ENCODE peak calls at places on chromosome 17, in four cellular contexts. N is HCT116, T is K562, Z is HepG2. V is an unnamed sample.

GRCh38 chr17:81509687-81510523 is 2.7 kb downstream of the ACTG1 start:
- DNase-seq in T (no peak), Z (no peak), N (no peak), V (no peak)

GRCh38 chr17:63702616-63703015 is 2.7 kb upstream of the LIMD2 start:
- DNase-seq in N (no peak), T (no peak), Z (no peak), V (no peak)

GRCh38 chr17:18105027-18105426 is 3.5 kb upstream of the MYO15A start:
- DNase-seq in Z (no peak), N (no peak), T (no peak), V (no peak)

GRCh38 chr17:34979153-34979552 is 1.2 kb upstream of the LIG3 start:
- DNase-seq in T (no peak), N (no peak), Z (no peak), V (no peak)

GRCh38 chr17:78128616-78129384 is at the start of gene TMC6:
- DNase-seq in Z (peak), T (peak), N (peak), V (no peak)

GRCh38 chr17:72988451-72988850 is 104.0 kb downstream of the SLC39A11 start:
- DNase-seq in Z (no peak), N (no peak), T (no peak), V (no peak)

GRCh38 chr17:81494984-81495383 is 17.6 kb downstream of the ACTG1 start:
- DNase-seq in N (no peak), T (peak), Z (no peak), V (no peak)

GRCh38 chr17:46727572-46728348 is 90.7 kb downstream of the WNT3 start:
- DNase-seq in Z (no peak), N (no peak), T (no peak), V (no peak)

GRCh38 chr17:72760368-72760767 is 332.1 kb downstream of the SLC39A11 start:
- DNase-seq in Z (no peak), N (no peak), T (no peak), V (no peak)

GRCh38 chr17:63988741-63989621 is 9.2 kb upstream of the PRR29 start:
- DNase-seq in Z (no peak), N (no peak), T (no peak), V (no peak)

GRCh38 chr17:21457051-21458026 is 81.2 kb downstream of the KCNJ12 start:
- DNase-seq in T (peak), Z (peak), N (peak), V (peak)

GRCh38 chr17:78359216-78359935 is 501 bp downstream of the SOCS3 start:
- DNase-seq in T (peak), N (no peak), Z (no peak), V (no peak)

GRCh38 chr17:58121925-58122324 is 26.3 kb upstream of the OR4D1 start:
- DNase-seq in Z (peak), N (peak), T (peak), V (no peak)

GRCh38 chr17:81237591-81238489 is 1.0 kb downstream of the TEPSIN start:
- DNase-seq in N (no peak), T (no peak), Z (no peak), V (no peak)

GRCh38 chr17:76085066-76085730 is 6.2 kb downstream of the ZACN start:
- DNase-seq in N (no peak), T (no peak), Z (no peak), V (no peak)

GRCh38 chr17:17344507-17345293 is 41.5 kb downstream of the NT5M start:
- DNase-seq in T (no peak), Z (peak), N (no peak), V (no peak)

GRCh38 chr17:323181-323580 is 29.4 kb downstream of the RPH3AL start:
- DNase-seq in Z (no peak), T (no peak), N (no peak), V (no peak)

GRCh38 chr17:17612085-17613022 is 20.8 kb upstream of the PEMT start:
- DNase-seq in T (no peak), N (no peak), Z (no peak), V (no peak)

GRCh38 chr17:7460850-7461660 is 16.2 kb downstream of the CHRNB1 start:
- DNase-seq in Z (no peak), N (no peak), T (no peak), V (no peak)

GRCh38 chr17:15039366-15039765 is 225.8 kb downstream of the PMP22 start:
- DNase-seq in N (no peak), Z (no peak), T (no peak), V (no peak)

GRCh38 chr17:7060165-7060890 is 16.4 kb upstream of the SLC16A11 start:
- DNase-seq in T (peak), Z (peak), N (peak), V (peak)

GRCh38 chr17:62592305-62593099 is 35.0 kb upstream of the MRC2 start:
- DNase-seq in N (no peak), T (no peak), Z (no peak), V (no peak)

GRCh38 chr17:50260501-50260911 is 13.8 kb upstream of the TMEM92 start:
- DNase-seq in T (no peak), Z (no peak), N (no peak), V (no peak)

GRCh38 chr17:16027708-16028584 is 28.3 kb downstream of the TTC19 start:
- DNase-seq in T (peak), N (peak), Z (peak), V (peak)

GRCh38 chr17:50872710-50873424 is 6.7 kb upstream of the TOB1 start:
- DNase-seq in T (no peak), N (no peak), Z (no peak), V (no peak)

GRCh38 chr17:75945202-75945601 is 4.4 kb upstream of the FBF1 start:
- DNase-seq in N (no peak), Z (no peak), T (no peak), V (no peak)

GRCh38 chr17:15213381-15214087 is 51.6 kb downstream of the PMP22 start:
- DNase-seq in T (no peak), Z (no peak), N (no peak), V (no peak)

GRCh38 chr17:57406131-57406980 is 150.0 kb downstream of the MSI2 start:
- DNase-seq in Z (peak), T (no peak), N (no peak), V (no peak)

GRCh38 chr17:32878211-32878610 is 1.3 kb upstream of the MYO1D start:
- DNase-seq in Z (no peak), T (no peak), N (no peak), V (no peak)

GRCh38 chr17:15036238-15036637 is 228.9 kb downstream of the PMP22 start:
- DNase-seq in N (no peak), T (no peak), Z (no peak), V (no peak)

GRCh38 chr17:46795379-46795952 is 23.0 kb downstream of the WNT3 start:
- DNase-seq in N (peak), T (peak), Z (peak), V (no peak)

DNA sequence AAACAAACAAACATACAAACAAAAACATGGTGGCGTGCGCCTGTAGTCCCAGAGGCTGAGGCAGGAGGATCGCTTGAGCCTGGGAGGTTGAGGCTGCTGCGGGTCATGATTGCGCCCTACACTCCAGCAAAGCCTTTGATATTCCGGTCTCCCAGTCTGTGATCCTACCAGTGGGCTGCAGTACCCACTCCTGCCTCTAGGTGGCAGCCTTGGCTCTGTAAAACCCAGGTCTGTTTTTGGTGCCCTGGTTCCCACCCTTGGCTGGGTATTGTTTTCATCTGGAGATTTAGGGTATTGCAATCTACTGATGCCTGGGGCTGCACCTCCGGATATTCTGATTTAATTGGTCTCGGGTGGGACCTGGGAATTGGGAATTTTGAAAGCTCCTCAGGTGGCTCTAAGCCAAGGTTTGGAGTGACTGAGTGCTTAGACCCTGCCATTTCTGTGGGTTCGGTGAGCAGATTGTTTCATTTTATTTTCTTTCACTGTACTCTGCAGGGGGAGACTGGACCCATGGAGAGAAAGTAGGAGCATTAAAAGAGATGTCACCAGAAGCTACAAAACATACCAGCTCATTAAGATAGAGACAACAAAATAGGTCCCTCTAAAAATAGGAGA is 40.5 kb downstream of the MYH3 start:
- DNase-seq in Z (peak), T (peak), N (peak), V (peak)
- TF ChIP-seq TCF7L2 in Z (no peak), T (no peak), N (peak), V (peak)

DNA sequence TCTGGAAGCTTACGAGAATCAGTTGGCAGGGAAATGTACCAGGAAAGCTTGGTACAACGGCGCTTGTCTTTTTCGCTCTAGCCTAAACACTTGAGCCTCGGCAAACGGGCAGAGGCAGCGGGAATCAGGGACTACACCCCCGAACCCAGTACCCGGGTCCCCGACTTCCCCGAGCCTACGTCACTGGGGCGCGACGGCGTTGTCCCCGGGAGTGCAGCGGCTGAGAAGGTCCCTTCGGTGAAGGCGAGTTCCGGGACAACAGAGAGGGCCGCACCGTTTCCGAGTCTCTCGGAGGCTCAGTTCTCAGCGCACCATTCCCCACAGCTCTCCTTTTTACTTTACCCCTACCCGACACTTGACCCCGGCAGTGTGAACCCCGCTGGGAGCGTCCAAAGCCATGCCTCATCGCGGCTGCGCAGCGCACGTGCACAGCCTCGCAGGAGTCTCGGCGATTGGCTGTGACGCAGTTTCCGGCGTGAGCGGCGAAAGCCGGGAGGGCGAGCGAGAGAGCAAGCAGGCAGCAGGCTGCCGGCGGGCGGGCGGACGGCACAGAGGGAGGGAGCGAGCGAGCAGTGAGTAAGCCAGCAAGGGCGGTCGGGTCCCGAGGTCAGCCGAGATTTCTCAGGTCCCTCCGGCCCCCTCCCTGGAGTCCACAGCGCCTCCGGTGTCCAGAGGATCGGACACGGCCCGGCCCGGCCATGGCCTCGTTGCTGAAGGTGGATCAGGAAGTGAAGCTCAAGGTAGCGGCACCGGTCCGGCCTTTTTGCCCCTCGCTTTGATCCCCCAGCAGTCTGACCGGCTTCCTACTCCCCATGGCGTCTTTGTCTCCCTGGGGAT is at the start of gene PSME3:
- DNase-seq in T (peak), Z (peak), N (peak), V (peak)
- TF ChIP-seq REST in T (no peak), Z (peak), N (no peak), V (no peak)

DNA sequence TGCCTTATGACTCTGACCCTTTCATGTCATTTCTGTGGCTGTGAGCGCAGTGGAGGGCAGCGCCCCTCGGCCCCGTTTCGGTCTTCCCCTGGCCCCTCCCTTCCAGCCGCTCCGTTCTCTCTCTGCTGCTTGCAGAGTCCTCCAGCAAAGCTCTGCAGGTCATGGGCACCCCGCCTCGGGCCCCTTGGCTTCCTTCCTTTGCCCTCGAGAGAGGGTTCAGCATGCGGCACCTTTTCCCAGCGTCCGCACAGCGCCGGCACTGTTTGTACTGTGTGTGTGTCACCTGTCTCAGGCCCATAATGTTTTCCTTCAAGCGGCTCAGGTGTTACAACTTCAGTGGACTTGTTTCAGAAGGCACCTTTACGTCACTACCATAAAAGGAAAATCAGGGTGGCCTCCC is 98.5 kb downstream of the RAP1GAP2 start:
- DNase-seq in Z (no peak), T (no peak), N (no peak), V (no peak)
- TF ChIP-seq SIN3A in Z (no peak), T (no peak), N (no peak), V (no peak)

DNA sequence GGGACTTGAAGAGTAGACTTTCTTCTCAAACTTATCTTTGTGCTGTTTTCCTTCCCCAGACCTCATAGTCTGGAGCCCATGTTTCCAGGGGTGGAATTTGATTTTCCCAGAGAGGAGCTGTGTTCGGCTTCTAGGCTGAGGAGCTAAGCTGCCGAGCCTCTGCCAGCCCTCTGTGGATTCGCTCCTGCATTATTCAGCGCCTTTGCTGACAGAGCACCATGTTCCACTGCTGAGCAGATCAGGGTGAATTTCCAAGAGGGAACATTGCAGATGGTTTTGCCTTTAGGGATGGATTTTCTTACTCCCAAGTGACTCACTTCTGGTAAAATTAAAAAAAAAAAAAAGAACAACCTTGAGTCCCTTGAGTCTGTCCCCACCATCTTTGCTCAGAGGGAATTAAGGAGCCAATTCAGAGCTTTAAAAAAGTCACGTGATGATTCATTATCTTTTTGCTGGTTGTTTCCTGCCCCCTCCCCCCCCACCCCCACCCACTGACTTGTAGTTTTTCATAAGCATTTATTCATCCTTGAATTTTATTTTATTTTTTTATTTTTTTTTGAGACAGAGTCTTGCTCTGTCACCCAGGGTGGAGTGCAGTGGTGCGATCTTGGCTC is 229.5 kb downstream of the PRKCA start:
- DNase-seq in N (no peak), Z (no peak), T (no peak), V (no peak)
- TF ChIP-seq TCF7L2 in N (no peak), Z (no peak), T (no peak), V (no peak)

GRCh38 chr17:19996502-19996901 is 12.7 kb upstream of the SPECC1 start:
- DNase-seq in Z (no peak), T (no peak), N (no peak), V (no peak)
- TF ChIP-seq REST in Z (no peak), T (no peak), N (no peak), V (peak)

DNA sequence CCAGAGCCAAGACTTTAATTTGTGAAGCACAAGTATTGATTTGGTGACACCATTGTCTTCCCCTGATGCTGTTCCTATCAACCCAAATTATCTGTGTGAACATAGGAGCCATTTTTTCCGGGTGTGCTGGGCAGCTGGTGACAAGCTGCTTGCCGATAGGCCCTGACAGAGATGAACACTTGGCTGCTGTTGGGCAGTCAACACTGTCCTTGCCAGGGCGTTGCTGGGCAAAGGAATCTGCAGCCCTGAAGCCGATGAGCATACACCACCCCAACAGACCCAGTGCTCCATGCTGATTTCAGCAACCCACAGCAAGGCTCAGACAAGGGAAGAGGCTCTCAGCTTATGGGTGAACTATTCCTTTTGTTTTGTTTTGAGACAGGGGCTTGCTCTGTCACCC is 105.4 kb downstream of the YPEL2 start:
- DNase-seq in Z (no peak), N (no peak), T (no peak), V (no peak)
- TF ChIP-seq SIN3A in Z (no peak), N (no peak), T (no peak), V (no peak)

V was measured in Panc1.